ENCODE peak calls at places on chromosomes 16 and 17, in six cellular contexts. One of them, this sample, is unnamed.
A peak's percentile ranks its signal among the peaks of the same experiment; 100 is the strongest.

GRCh38 chr17:19724501-19725420 is 8.4 kb upstream of the SLC47A2 start:
- DNase-seq in adrenal gland: peak; percentile 49
- DNase-seq in IMR-90: no peak
- DNase-seq in fibroblast of lung: peak; percentile 9
- DNase-seq in astrocyte of the spinal cord: no peak
- DNase-seq in fibroblast of pulmonary artery: no peak
- DNase-seq in this sample: no peak

GRCh38 chr17:7515912-7516610 is 31.9 kb downstream of the POLR2A start:
- DNase-seq in adrenal gland: no peak
- DNase-seq in IMR-90: no peak
- DNase-seq in fibroblast of lung: peak; percentile 51
- DNase-seq in astrocyte of the spinal cord: no peak
- DNase-seq in fibroblast of pulmonary artery: peak; percentile 23
- DNase-seq in this sample: peak; percentile 15

GRCh38 chr16:9219811-9220210 is 128.4 kb downstream of the HAPSTR1 start:
- DNase-seq in adrenal gland: no peak
- DNase-seq in IMR-90: no peak
- DNase-seq in fibroblast of lung: no peak
- DNase-seq in astrocyte of the spinal cord: no peak
- DNase-seq in fibroblast of pulmonary artery: no peak
- DNase-seq in this sample: no peak

GRCh38 chr17:79023886-79024771 is at the start of gene C1QTNF1:
- DNase-seq in adrenal gland: peak; percentile 66
- DNase-seq in IMR-90: peak; percentile 38
- DNase-seq in fibroblast of lung: no peak
- DNase-seq in astrocyte of the spinal cord: no peak
- DNase-seq in fibroblast of pulmonary artery: peak; percentile 75
- DNase-seq in this sample: no peak

GRCh38 chr17:29585080-29585751 is 4.2 kb downstream of the GIT1 start:
- DNase-seq in adrenal gland: no peak
- DNase-seq in IMR-90: no peak
- DNase-seq in fibroblast of lung: peak; percentile 44
- DNase-seq in astrocyte of the spinal cord: no peak
- DNase-seq in fibroblast of pulmonary artery: peak; percentile 36
- DNase-seq in this sample: no peak

GRCh38 chr17:17326275-17326875 is 23.2 kb downstream of the NT5M start:
- DNase-seq in adrenal gland: no peak
- DNase-seq in IMR-90: no peak
- DNase-seq in fibroblast of lung: no peak
- DNase-seq in astrocyte of the spinal cord: no peak
- DNase-seq in fibroblast of pulmonary artery: no peak
- DNase-seq in this sample: no peak

GRCh38 chr17:42287305-42288077 is 807 bp upstream of the STAT5A start:
- DNase-seq in adrenal gland: peak; percentile 75
- DNase-seq in IMR-90: no peak
- DNase-seq in fibroblast of lung: no peak
- DNase-seq in astrocyte of the spinal cord: no peak
- DNase-seq in fibroblast of pulmonary artery: no peak
- DNase-seq in this sample: no peak

GRCh38 chr17:28258347-28258887 is 60.6 kb upstream of the TMEM97 start:
- DNase-seq in adrenal gland: no peak
- DNase-seq in IMR-90: no peak
- DNase-seq in fibroblast of lung: no peak
- DNase-seq in astrocyte of the spinal cord: no peak
- DNase-seq in fibroblast of pulmonary artery: no peak
- DNase-seq in this sample: no peak

GRCh38 chr16:17367034-17367433 is 103.7 kb downstream of the XYLT1 start:
- DNase-seq in adrenal gland: no peak
- DNase-seq in IMR-90: no peak
- DNase-seq in fibroblast of lung: no peak
- DNase-seq in astrocyte of the spinal cord: no peak
- DNase-seq in fibroblast of pulmonary artery: no peak
- DNase-seq in this sample: no peak

GRCh38 chr17:8994319-8994718 is 27.0 kb upstream of the NTN1 start:
- DNase-seq in adrenal gland: peak; percentile 69
- DNase-seq in IMR-90: peak; percentile 23
- DNase-seq in fibroblast of lung: peak; percentile 16
- DNase-seq in astrocyte of the spinal cord: peak; percentile 32
- DNase-seq in fibroblast of pulmonary artery: peak; percentile 54
- DNase-seq in this sample: peak; percentile 28

GRCh38 chr17:4565209-4566141 is 5.1 kb upstream of the GGT6 start:
- DNase-seq in adrenal gland: peak; percentile 70
- DNase-seq in IMR-90: peak; percentile 75
- DNase-seq in fibroblast of lung: peak; percentile 68
- DNase-seq in astrocyte of the spinal cord: peak; percentile 70
- DNase-seq in fibroblast of pulmonary artery: peak; percentile 83
- DNase-seq in this sample: peak; percentile 65

GRCh38 chr16:66262253-66263167 is 104.0 kb upstream of the CDH5 start:
- DNase-seq in adrenal gland: no peak
- DNase-seq in IMR-90: peak; percentile 57
- DNase-seq in fibroblast of lung: peak; percentile 64
- DNase-seq in astrocyte of the spinal cord: peak; percentile 65
- DNase-seq in fibroblast of pulmonary artery: no peak
- DNase-seq in this sample: no peak

GRCh38 chr17:54991567-54991966 is 23.0 kb downstream of the STXBP4 start:
- DNase-seq in adrenal gland: no peak
- DNase-seq in IMR-90: no peak
- DNase-seq in fibroblast of lung: no peak
- DNase-seq in astrocyte of the spinal cord: no peak
- DNase-seq in fibroblast of pulmonary artery: no peak
- DNase-seq in this sample: no peak

GRCh38 chr17:80286638-80286960 is 25.9 kb downstream of the RNF213 start:
- DNase-seq in adrenal gland: no peak
- DNase-seq in IMR-90: no peak
- DNase-seq in fibroblast of lung: no peak
- DNase-seq in astrocyte of the spinal cord: no peak
- DNase-seq in fibroblast of pulmonary artery: no peak
- DNase-seq in this sample: no peak

GRCh38 chr16:48165961-48166578 is 10.3 kb upstream of the ABCC12 start:
- DNase-seq in adrenal gland: no peak
- DNase-seq in IMR-90: peak; percentile 17
- DNase-seq in fibroblast of lung: no peak
- DNase-seq in astrocyte of the spinal cord: peak; percentile 5
- DNase-seq in fibroblast of pulmonary artery: no peak
- DNase-seq in this sample: peak; percentile 7

GRCh38 chr17:80845863-80846671 is 145.6 kb upstream of the CHMP6 start:
- DNase-seq in adrenal gland: peak; percentile 5
- DNase-seq in IMR-90: no peak
- DNase-seq in fibroblast of lung: no peak
- DNase-seq in astrocyte of the spinal cord: no peak
- DNase-seq in fibroblast of pulmonary artery: no peak
- DNase-seq in this sample: no peak

GRCh38 chr17:1060991-1061390 is 64.1 kb downstream of the TIMM22 start:
- DNase-seq in adrenal gland: peak; percentile 97
- DNase-seq in IMR-90: peak; percentile 99
- DNase-seq in fibroblast of lung: peak; percentile 98
- DNase-seq in astrocyte of the spinal cord: peak; percentile 97
- DNase-seq in fibroblast of pulmonary artery: peak; percentile 94
- DNase-seq in this sample: peak; percentile 96

GRCh38 chr17:60525347-60525623 is 757 bp downstream of the APPBP2 start:
- DNase-seq in adrenal gland: peak; percentile 50
- DNase-seq in IMR-90: peak; percentile 4
- DNase-seq in fibroblast of lung: peak; percentile 28
- DNase-seq in astrocyte of the spinal cord: peak; percentile 15
- DNase-seq in fibroblast of pulmonary artery: peak; percentile 20
- DNase-seq in this sample: no peak

GRCh38 chr16:17404903-17405691 is 65.7 kb downstream of the XYLT1 start:
- DNase-seq in adrenal gland: peak; percentile 96
- DNase-seq in IMR-90: peak; percentile 49
- DNase-seq in fibroblast of lung: peak; percentile 88
- DNase-seq in astrocyte of the spinal cord: peak; percentile 91
- DNase-seq in fibroblast of pulmonary artery: peak; percentile 43
- DNase-seq in this sample: no peak

DNA sequence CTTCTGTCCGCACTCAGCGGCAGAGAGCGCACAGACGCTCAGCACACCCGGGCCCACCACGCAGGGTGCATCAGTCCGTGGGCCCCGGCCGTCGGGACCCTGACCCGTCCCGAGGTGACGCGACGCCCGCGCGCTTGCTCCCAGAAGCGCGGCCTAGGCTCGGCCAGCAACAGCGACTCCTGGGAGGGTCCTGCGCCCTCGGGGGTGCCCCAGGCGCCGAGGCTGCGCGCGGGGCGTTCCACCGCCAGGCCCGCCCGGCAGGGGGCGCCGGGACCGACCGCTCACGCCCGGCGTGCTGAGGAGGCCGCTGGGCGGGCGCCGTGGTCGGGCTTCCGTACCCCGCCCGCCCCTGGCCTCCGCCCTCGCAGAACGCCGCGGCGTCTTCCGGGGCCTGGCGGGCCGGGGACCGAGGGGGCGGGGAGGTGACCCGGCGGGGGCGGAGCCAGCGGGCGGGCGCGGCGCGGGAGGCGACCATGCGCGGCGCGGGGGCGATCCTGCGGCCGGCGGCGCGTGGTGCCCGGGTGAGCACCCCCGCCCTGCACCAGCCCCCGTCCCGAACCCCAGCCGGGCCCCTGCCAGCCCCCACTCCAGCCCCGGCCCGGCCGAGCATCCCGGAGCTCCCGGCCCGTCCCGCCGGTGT is at the start of gene CISD3:
- DNase-seq in adrenal gland: peak; percentile 85
- DNase-seq in IMR-90: peak; percentile 76
- DNase-seq in fibroblast of lung: peak; percentile 74
- DNase-seq in astrocyte of the spinal cord: peak; percentile 72
- DNase-seq in fibroblast of pulmonary artery: peak; percentile 80
- DNase-seq in this sample: no peak
- TF ChIP-seq CTCF in adrenal gland: peak; percentile 94
- TF ChIP-seq CTCF in IMR-90: peak; percentile 82
- TF ChIP-seq CTCF in fibroblast of lung: no peak
- TF ChIP-seq CTCF in astrocyte of the spinal cord: peak; percentile 35
- TF ChIP-seq CTCF in fibroblast of pulmonary artery: peak; percentile 10
- TF ChIP-seq CTCF in this sample: peak; percentile 39

GRCh38 chr17:34567665-34568064 is 11.7 kb upstream of the TMEM132E start:
- DNase-seq in adrenal gland: peak; percentile 40
- DNase-seq in IMR-90: no peak
- DNase-seq in fibroblast of lung: no peak
- DNase-seq in astrocyte of the spinal cord: no peak
- DNase-seq in fibroblast of pulmonary artery: no peak
- DNase-seq in this sample: no peak
- H3K4me3 ChIP-seq in adrenal gland: no peak overlapping the region
- H3K4me3 ChIP-seq in IMR-90: no peak overlapping the region
- H3K4me3 ChIP-seq in fibroblast of lung: no peak overlapping the region
- H3K4me3 ChIP-seq in astrocyte of the spinal cord: no peak overlapping the region
- H3K4me3 ChIP-seq in fibroblast of pulmonary artery: no peak overlapping the region
- H3K4me3 ChIP-seq in this sample: no peak overlapping the region

GRCh38 chr17:31854672-31855071 is 4.4 kb downstream of the COPRS start:
- DNase-seq in adrenal gland: no peak
- DNase-seq in IMR-90: no peak
- DNase-seq in fibroblast of lung: peak; percentile 27
- DNase-seq in astrocyte of the spinal cord: no peak
- DNase-seq in fibroblast of pulmonary artery: peak; percentile 61
- DNase-seq in this sample: no peak

GRCh38 chr17:31857920-31858646 is 961 bp downstream of the COPRS start:
- DNase-seq in adrenal gland: peak; percentile 18
- DNase-seq in IMR-90: no peak
- DNase-seq in fibroblast of lung: peak; percentile 20
- DNase-seq in astrocyte of the spinal cord: peak; percentile 20
- DNase-seq in fibroblast of pulmonary artery: no peak
- DNase-seq in this sample: no peak

GRCh38 chr17:31856750-31857149 is 2.3 kb downstream of the COPRS start:
- DNase-seq in adrenal gland: no peak
- DNase-seq in IMR-90: no peak
- DNase-seq in fibroblast of lung: peak; percentile 26
- DNase-seq in astrocyte of the spinal cord: no peak
- DNase-seq in fibroblast of pulmonary artery: no peak
- DNase-seq in this sample: no peak

GRCh38 chr17:31859487-31860008 is 504 bp upstream of the COPRS start:
- DNase-seq in adrenal gland: no peak
- DNase-seq in IMR-90: no peak
- DNase-seq in fibroblast of lung: peak; percentile 20
- DNase-seq in astrocyte of the spinal cord: no peak
- DNase-seq in fibroblast of pulmonary artery: no peak
- DNase-seq in this sample: no peak

GRCh38 chr17:31858647-31859486 is at the start of gene COPRS:
- DNase-seq in adrenal gland: peak; percentile 91
- DNase-seq in IMR-90: peak; percentile 81
- DNase-seq in fibroblast of lung: peak; percentile 81
- DNase-seq in astrocyte of the spinal cord: peak; percentile 82
- DNase-seq in fibroblast of pulmonary artery: peak; percentile 88
- DNase-seq in this sample: peak; percentile 74
- TF ChIP-seq CTCF in adrenal gland: no peak
- TF ChIP-seq CTCF in IMR-90: peak; percentile 23
- TF ChIP-seq CTCF in fibroblast of lung: no peak
- TF ChIP-seq CTCF in astrocyte of the spinal cord: no peak
- TF ChIP-seq CTCF in fibroblast of pulmonary artery: no peak
- TF ChIP-seq CTCF in this sample: peak; percentile 17

DNA sequence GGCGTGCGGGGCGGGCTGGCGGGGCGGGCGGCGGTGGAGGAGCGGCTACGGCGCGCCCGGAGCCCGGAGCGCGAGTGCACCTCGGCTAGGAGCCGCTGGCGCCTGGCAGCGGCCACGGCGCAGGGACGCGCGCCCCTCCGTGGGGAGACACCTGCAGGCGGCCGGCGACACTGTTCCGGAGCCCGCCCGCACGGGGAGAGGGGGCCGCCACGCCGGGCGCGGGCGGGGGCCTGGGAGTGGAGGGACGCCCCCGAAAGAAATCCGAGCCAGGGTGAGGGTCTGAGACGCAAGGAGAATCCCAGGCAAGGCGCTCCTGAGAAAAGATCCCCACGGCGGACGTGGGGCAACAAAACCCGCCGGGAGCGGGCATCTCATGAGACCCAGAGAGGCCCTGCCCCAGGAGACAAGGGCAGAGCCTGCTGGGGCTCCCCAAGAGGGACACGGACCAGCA is at the start of gene GSG1L:
- DNase-seq in adrenal gland: no peak
- DNase-seq in IMR-90: no peak
- DNase-seq in fibroblast of lung: no peak
- DNase-seq in astrocyte of the spinal cord: no peak
- DNase-seq in fibroblast of pulmonary artery: no peak
- DNase-seq in this sample: no peak
- H3K4me3 ChIP-seq in adrenal gland: peak within 1 kb of the TSS; percentile 29
- H3K4me3 ChIP-seq in IMR-90: no peak within 1 kb of the TSS
- H3K4me3 ChIP-seq in fibroblast of lung: no peak within 1 kb of the TSS
- H3K4me3 ChIP-seq in astrocyte of the spinal cord: no peak within 1 kb of the TSS
- H3K4me3 ChIP-seq in fibroblast of pulmonary artery: no peak within 1 kb of the TSS
- H3K4me3 ChIP-seq in this sample: no peak within 1 kb of the TSS

DNA sequence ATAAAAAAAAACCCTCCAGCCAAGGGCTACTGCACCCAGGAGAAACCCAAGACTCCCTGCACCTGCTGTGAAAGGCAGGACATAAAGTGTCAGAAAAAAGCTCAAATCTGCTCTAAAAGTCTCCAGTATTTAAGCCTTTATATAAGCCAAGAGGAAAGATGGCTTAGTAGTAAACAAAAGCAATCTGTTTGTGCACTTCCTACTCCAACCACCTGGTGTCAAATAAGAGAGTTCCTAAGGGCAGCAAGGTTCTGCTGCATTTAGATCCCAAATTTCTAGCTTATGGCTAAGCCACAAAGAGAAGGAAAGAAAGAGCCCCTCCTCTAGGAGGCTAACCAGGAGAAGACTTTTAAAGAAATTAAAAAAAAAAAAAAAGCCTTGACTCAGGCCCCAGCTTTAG is 20.6 kb downstream of the ACSM1 start:
- DNase-seq in adrenal gland: no peak
- DNase-seq in IMR-90: no peak
- DNase-seq in fibroblast of lung: no peak
- DNase-seq in astrocyte of the spinal cord: no peak
- DNase-seq in fibroblast of pulmonary artery: no peak
- DNase-seq in this sample: no peak
- TF ChIP-seq CTCF in adrenal gland: no peak
- TF ChIP-seq CTCF in IMR-90: no peak
- TF ChIP-seq CTCF in fibroblast of lung: no peak
- TF ChIP-seq CTCF in astrocyte of the spinal cord: no peak
- TF ChIP-seq CTCF in fibroblast of pulmonary artery: no peak
- TF ChIP-seq CTCF in this sample: no peak